ENCODE peak calls at places on chromosomes 5 and 9, in seven cellular contexts. U is NCI-H2227 treated with DMSO at 0.1 percent for 48 hours; Z is activated CD8-positive, alpha-beta T cell treated with anti-CD3 and anti-CD28 coated beads for 36 hours; A is substantia nigra; P is ecto neural progenitor cell; N is NCI-H345; B is 8988T. G is an unnamed sample.

GRCh38 chr9:87029904-87030303 is 82.6 kb upstream of the GAS1 start:
- DNase-seq in U (no peak), Z (no peak), A (no peak), P (no peak), N (no peak), B (no peak), G (no peak)

GRCh38 chr5:72598461-72599433 is 91.5 kb upstream of the ZNF366 start:
- DNase-seq in U (no peak), Z (no peak), A (no peak), P (no peak), N (no peak), B (no peak), G (no peak)

GRCh38 chr9:130794923-130795495 is 40.0 kb upstream of the ABL1 start:
- DNase-seq in U (no peak), Z (no peak), A (no peak), P (no peak), N (no peak), B (no peak), G (no peak)

GRCh38 chr9:134052491-134052890 is 15.3 kb downstream of the BRD3 start:
- DNase-seq in U (no peak), Z (no peak), A (no peak), P (no peak), N (no peak), B (no peak), G (no peak)

GRCh38 chr5:90366972-90367371 is 42.6 kb downstream of the CETN3 start:
- DNase-seq in U (no peak), Z (no peak), A (no peak), P (no peak), N (no peak), B (no peak), G (no peak)

GRCh38 chr9:114235113-114235589 is 79.8 kb downstream of the COL27A1 start:
- DNase-seq in U (no peak), Z (peak), A (no peak), P (no peak), N (peak), B (no peak), G (no peak)

GRCh38 chr9:90783552-90783951 is 18.1 kb upstream of the SYK start:
- DNase-seq in U (no peak), Z (no peak), A (no peak), P (no peak), N (no peak), B (no peak), G (no peak)

GRCh38 chr5:124343451-124343867 is 403.0 kb downstream of the ZNF608 start:
- DNase-seq in U (no peak), Z (no peak), A (no peak), P (no peak), N (no peak), B (no peak), G (no peak)

GRCh38 chr9:86809968-86810367 is 137.3 kb downstream of the GAS1 start:
- DNase-seq in U (no peak), Z (no peak), A (no peak), P (no peak), N (no peak), B (no peak), G (no peak)

GRCh38 chr5:67693956-67694564 is 497.5 kb upstream of the CD180 start:
- DNase-seq in U (no peak), Z (no peak), A (no peak), P (no peak), N (no peak), B (no peak), G (no peak)

GRCh38 chr9:34603610-34604231 is 8.2 kb downstream of the RPP25L start:
- DNase-seq in U (peak), Z (peak), A (peak), P (peak), N (peak), B (peak), G (peak)

GRCh38 chr9:38073882-38074281 is 4.9 kb upstream of the SHB start:
- DNase-seq in U (no peak), Z (no peak), A (no peak), P (no peak), N (no peak), B (no peak), G (no peak)

GRCh38 chr5:152007556-152007955 is 82.9 kb upstream of the GLRA1 start:
- DNase-seq in U (no peak), Z (no peak), A (no peak), P (no peak), N (no peak), B (no peak), G (no peak)

GRCh38 chr9:6632516-6633328 is 12.8 kb downstream of the GLDC start:
- DNase-seq in U (no peak), Z (no peak), A (no peak), P (peak), N (no peak), B (no peak), G (no peak)

GRCh38 chr9:106450549-106450948 is 412.4 kb upstream of the ZNF462 start:
- DNase-seq in U (no peak), Z (no peak), A (no peak), P (no peak), N (no peak), B (no peak), G (no peak)

GRCh38 chr9:91315191-91315590 is 46.5 kb downstream of the AUH start:
- DNase-seq in U (no peak), Z (no peak), A (no peak), P (no peak), N (no peak), B (no peak), G (no peak)

GRCh38 chr5:134240421-134240962 is 14.6 kb upstream of the PPP2CA start:
- DNase-seq in U (peak), Z (no peak), A (peak), P (no peak), N (peak), B (no peak), G (no peak)

GRCh38 chr9:110777201-110777842 is 108.7 kb downstream of the MUSK start:
- DNase-seq in U (no peak), Z (no peak), A (no peak), P (no peak), N (no peak), B (no peak), G (no peak)

GRCh38 chr9:34556951-34557350 is 32.6 kb downstream of the CNTFR start:
- DNase-seq in U (no peak), Z (no peak), A (no peak), P (no peak), N (no peak), B (no peak), G (no peak)

GRCh38 chr5:1111727-1112289 is at the start of gene SLC12A7:
- DNase-seq in U (peak), Z (peak), A (no peak), P (peak), N (peak), B (peak), G (peak)

GRCh38 chr9:33795281-33795680 is at the start of gene PRSS3:
- DNase-seq in U (no peak), Z (no peak), A (no peak), P (no peak), N (no peak), B (no peak), G (no peak)

GRCh38 chr9:131496844-131497425 is 5.8 kb upstream of the POMT1 start:
- DNase-seq in U (no peak), Z (no peak), A (no peak), P (no peak), N (no peak), B (no peak), G (no peak)

GRCh38 chr9:128946945-128947422 is 419 bp downstream of the DOLK start:
- DNase-seq in U (no peak), Z (no peak), A (no peak), P (peak), N (peak), B (no peak), G (peak)

GRCh38 chr9:28270156-28270555 is 696.9 kb upstream of the C9orf72 start:
- DNase-seq in U (no peak), Z (no peak), A (no peak), P (no peak), N (no peak), B (no peak), G (no peak)

GRCh38 chr5:143402464-143403356 is 776 bp downstream of the NR3C1 start:
- DNase-seq in U (no peak), Z (peak), A (peak), P (peak), N (peak), B (peak), G (peak)

GRCh38 chr9:109627042-109627441 is 128.9 kb upstream of the PTPN3 start:
- DNase-seq in U (no peak), Z (no peak), A (no peak), P (no peak), N (no peak), B (no peak), G (no peak)

GRCh38 chr5:180302256-180302655 is 10.4 kb upstream of the MAPK9 start:
- DNase-seq in U (no peak), Z (no peak), A (no peak), P (no peak), N (no peak), B (no peak), G (no peak)

GRCh38 chr9:114300153-114300845 is 22.6 kb upstream of the ORM1 start:
- DNase-seq in U (no peak), Z (no peak), A (no peak), P (peak), N (no peak), B (no peak), G (no peak)

GRCh38 chr9:134724231-134724911 is 82.8 kb downstream of the COL5A1 start:
- DNase-seq in U (no peak), Z (no peak), A (no peak), P (no peak), N (no peak), B (no peak), G (no peak)

GRCh38 chr5:123628860-123629544 is 117.0 kb downstream of the CSNK1G3 start:
- DNase-seq in U (no peak), Z (no peak), A (no peak), P (no peak), N (no peak), B (no peak), G (no peak)

GRCh38 chr9:114786251-114786650 is 19.6 kb downstream of the TNFSF15 start:
- DNase-seq in U (no peak), Z (no peak), A (no peak), P (no peak), N (no peak), B (no peak), G (no peak)

GRCh38 chr5:144183254-144183889 is 12.7 kb downstream of the KCTD16 start:
- DNase-seq in U (no peak), Z (no peak), A (no peak), P (no peak), N (peak), B (peak), G (no peak)